ENCODE peak calls at places on chromosomes 4 and X, in nine cellular contexts. One of them, this sample, is unnamed.

GRCh38 chr4:96677499-96677898 is 837.6 kb downstream of the PDHA2 start:
- DNase-seq in upper lobe of right lung: no peak
- DNase-seq in heart left ventricle: no peak
- DNase-seq in SK-N-SH: no peak
- DNase-seq in bronchial epithelial cell: peak; percentile 29
- DNase-seq in nephron progenitor cell: no peak
- DNase-seq in DND-41: no peak
- DNase-seq in HCT116: no peak
- DNase-seq in cardiac fibroblast: peak; percentile 39
- DNase-seq in this sample: no peak

GRCh38 chrX:118271770-118272169 is 74.1 kb upstream of the WDR44 start:
- DNase-seq in heart left ventricle: no peak
- DNase-seq in HCT116: no peak
- DNase-seq in bronchial epithelial cell: no peak
- DNase-seq in nephron progenitor cell: no peak
- DNase-seq in cardiac fibroblast: peak; percentile 4
- DNase-seq in upper lobe of right lung: no peak
- DNase-seq in DND-41: no peak
- DNase-seq in SK-N-SH: peak; percentile 40
- DNase-seq in this sample: no peak

GRCh38 chr4:69760455-69760854 is at the start of gene SULT1B1:
- DNase-seq in upper lobe of right lung: no peak
- DNase-seq in nephron progenitor cell: no peak
- DNase-seq in SK-N-SH: no peak
- DNase-seq in cardiac fibroblast: peak; percentile 62
- DNase-seq in DND-41: peak; percentile 42
- DNase-seq in heart left ventricle: no peak
- DNase-seq in bronchial epithelial cell: peak; percentile 46
- DNase-seq in HCT116: no peak
- DNase-seq in this sample: no peak

GRCh38 chrX:13123857-13124345 is 79.5 kb upstream of the FAM9C start:
- DNase-seq in heart left ventricle: no peak
- DNase-seq in DND-41: no peak
- DNase-seq in HCT116: no peak
- DNase-seq in upper lobe of right lung: no peak
- DNase-seq in SK-N-SH: no peak
- DNase-seq in bronchial epithelial cell: no peak
- DNase-seq in nephron progenitor cell: no peak
- DNase-seq in cardiac fibroblast: peak; percentile 79
- DNase-seq in this sample: no peak

GRCh38 chr4:90328558-90328957 is 201.4 kb downstream of the CCSER1 start:
- DNase-seq in heart left ventricle: no peak
- DNase-seq in cardiac fibroblast: peak; percentile 8
- DNase-seq in upper lobe of right lung: peak; percentile 64
- DNase-seq in HCT116: peak; percentile 44
- DNase-seq in DND-41: no peak
- DNase-seq in SK-N-SH: peak; percentile 44
- DNase-seq in bronchial epithelial cell: peak; percentile 11
- DNase-seq in nephron progenitor cell: no peak
- DNase-seq in this sample: peak; percentile 4

GRCh38 chr4:112173593-112174559 is 28.6 kb downstream of the FAM241A start:
- DNase-seq in SK-N-SH: no peak
- DNase-seq in upper lobe of right lung: no peak
- DNase-seq in heart left ventricle: no peak
- DNase-seq in nephron progenitor cell: no peak
- DNase-seq in cardiac fibroblast: peak; percentile 44
- DNase-seq in bronchial epithelial cell: peak; percentile 72
- DNase-seq in DND-41: no peak
- DNase-seq in HCT116: peak; percentile 65
- DNase-seq in this sample: no peak

GRCh38 chrX:116204947-116205346 is 34.4 kb downstream of the AGTR2 start:
- DNase-seq in upper lobe of right lung: no peak
- DNase-seq in SK-N-SH: peak; percentile 5
- DNase-seq in bronchial epithelial cell: peak; percentile 7
- DNase-seq in DND-41: no peak
- DNase-seq in HCT116: peak; percentile 7
- DNase-seq in nephron progenitor cell: peak; percentile 8
- DNase-seq in heart left ventricle: no peak
- DNase-seq in cardiac fibroblast: peak; percentile 27
- DNase-seq in this sample: peak; percentile 14

GRCh38 chrX:14865201-14865600 is 7.7 kb downstream of the FANCB start:
- DNase-seq in upper lobe of right lung: no peak
- DNase-seq in DND-41: no peak
- DNase-seq in bronchial epithelial cell: no peak
- DNase-seq in cardiac fibroblast: peak; percentile 58
- DNase-seq in heart left ventricle: no peak
- DNase-seq in HCT116: no peak
- DNase-seq in SK-N-SH: no peak
- DNase-seq in nephron progenitor cell: no peak
- DNase-seq in this sample: no peak

GRCh38 chr4:189285377-189285776 is 655.3 kb upstream of the FRG1 start:
- DNase-seq in bronchial epithelial cell: no peak
- DNase-seq in cardiac fibroblast: no peak
- DNase-seq in HCT116: no peak
- DNase-seq in DND-41: no peak
- DNase-seq in SK-N-SH: no peak
- DNase-seq in heart left ventricle: no peak
- DNase-seq in nephron progenitor cell: no peak
- DNase-seq in upper lobe of right lung: no peak
- DNase-seq in this sample: no peak

DNA sequence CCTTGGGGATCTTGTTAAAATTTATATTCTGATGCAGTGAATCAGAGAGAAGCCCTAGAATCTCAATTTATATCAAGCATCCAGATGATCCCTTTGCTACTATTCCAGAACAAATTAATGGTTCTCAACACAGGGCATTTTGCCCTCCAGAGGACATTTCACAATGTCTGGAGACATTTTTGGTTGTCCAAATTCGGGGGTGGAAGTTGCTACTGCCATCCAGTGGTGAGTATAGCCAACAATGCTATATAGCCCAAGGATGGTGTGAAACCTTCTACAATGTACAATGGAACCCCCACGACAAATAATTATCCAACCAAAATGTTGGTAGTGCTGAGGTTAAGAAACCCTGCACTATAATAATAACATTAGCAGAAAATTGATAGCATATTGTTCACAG is 2440.0 kb downstream of the PCDH7 start:
- DNase-seq in upper lobe of right lung: no peak
- DNase-seq in cardiac fibroblast: peak; percentile 55
- DNase-seq in nephron progenitor cell: no peak
- DNase-seq in SK-N-SH: no peak
- DNase-seq in heart left ventricle: no peak
- DNase-seq in bronchial epithelial cell: peak; percentile 13
- DNase-seq in HCT116: peak; percentile 22
- DNase-seq in DND-41: no peak
- DNase-seq in this sample: no peak
- TF ChIP-seq CTCF in upper lobe of right lung: peak; percentile 27
- TF ChIP-seq CTCF in cardiac fibroblast: peak; percentile 61
- TF ChIP-seq CTCF in nephron progenitor cell: peak; percentile 35
- TF ChIP-seq CTCF in SK-N-SH: peak; percentile 67
- TF ChIP-seq CTCF in heart left ventricle: no peak
- TF ChIP-seq CTCF in bronchial epithelial cell: peak; percentile 30
- TF ChIP-seq CTCF in HCT116: peak; percentile 68
- TF ChIP-seq CTCF in DND-41: peak; percentile 31
- TF ChIP-seq CTCF in this sample: no peak

GRCh38 chr4:25842229-25842840 is 20.5 kb downstream of the SEL1L3 start:
- DNase-seq in HCT116: no peak
- DNase-seq in cardiac fibroblast: no peak
- DNase-seq in heart left ventricle: no peak
- DNase-seq in bronchial epithelial cell: no peak
- DNase-seq in upper lobe of right lung: no peak
- DNase-seq in SK-N-SH: no peak
- DNase-seq in DND-41: no peak
- DNase-seq in nephron progenitor cell: no peak
- DNase-seq in this sample: no peak
- TF ChIP-seq CTCF in HCT116: no peak
- TF ChIP-seq CTCF in cardiac fibroblast: no peak
- TF ChIP-seq CTCF in heart left ventricle: no peak
- TF ChIP-seq CTCF in bronchial epithelial cell: no peak
- TF ChIP-seq CTCF in upper lobe of right lung: peak; percentile 8
- TF ChIP-seq CTCF in SK-N-SH: no peak
- TF ChIP-seq CTCF in DND-41: peak; percentile 34
- TF ChIP-seq CTCF in nephron progenitor cell: no peak
- TF ChIP-seq CTCF in this sample: no peak

GRCh38 chrX:36963852-36964251 is 44.3 kb upstream of the FAM47C start:
- DNase-seq in HCT116: no peak
- DNase-seq in bronchial epithelial cell: no peak
- DNase-seq in SK-N-SH: no peak
- DNase-seq in nephron progenitor cell: peak; percentile 15
- DNase-seq in upper lobe of right lung: no peak
- DNase-seq in heart left ventricle: no peak
- DNase-seq in cardiac fibroblast: no peak
- DNase-seq in DND-41: no peak
- DNase-seq in this sample: no peak
- TF ChIP-seq CTCF in HCT116: no peak
- TF ChIP-seq CTCF in bronchial epithelial cell: no peak
- TF ChIP-seq CTCF in SK-N-SH: no peak
- TF ChIP-seq CTCF in nephron progenitor cell: no peak
- TF ChIP-seq CTCF in upper lobe of right lung: no peak
- TF ChIP-seq CTCF in heart left ventricle: no peak
- TF ChIP-seq CTCF in cardiac fibroblast: no peak
- TF ChIP-seq CTCF in DND-41: no peak
- TF ChIP-seq CTCF in this sample: no peak

DNA sequence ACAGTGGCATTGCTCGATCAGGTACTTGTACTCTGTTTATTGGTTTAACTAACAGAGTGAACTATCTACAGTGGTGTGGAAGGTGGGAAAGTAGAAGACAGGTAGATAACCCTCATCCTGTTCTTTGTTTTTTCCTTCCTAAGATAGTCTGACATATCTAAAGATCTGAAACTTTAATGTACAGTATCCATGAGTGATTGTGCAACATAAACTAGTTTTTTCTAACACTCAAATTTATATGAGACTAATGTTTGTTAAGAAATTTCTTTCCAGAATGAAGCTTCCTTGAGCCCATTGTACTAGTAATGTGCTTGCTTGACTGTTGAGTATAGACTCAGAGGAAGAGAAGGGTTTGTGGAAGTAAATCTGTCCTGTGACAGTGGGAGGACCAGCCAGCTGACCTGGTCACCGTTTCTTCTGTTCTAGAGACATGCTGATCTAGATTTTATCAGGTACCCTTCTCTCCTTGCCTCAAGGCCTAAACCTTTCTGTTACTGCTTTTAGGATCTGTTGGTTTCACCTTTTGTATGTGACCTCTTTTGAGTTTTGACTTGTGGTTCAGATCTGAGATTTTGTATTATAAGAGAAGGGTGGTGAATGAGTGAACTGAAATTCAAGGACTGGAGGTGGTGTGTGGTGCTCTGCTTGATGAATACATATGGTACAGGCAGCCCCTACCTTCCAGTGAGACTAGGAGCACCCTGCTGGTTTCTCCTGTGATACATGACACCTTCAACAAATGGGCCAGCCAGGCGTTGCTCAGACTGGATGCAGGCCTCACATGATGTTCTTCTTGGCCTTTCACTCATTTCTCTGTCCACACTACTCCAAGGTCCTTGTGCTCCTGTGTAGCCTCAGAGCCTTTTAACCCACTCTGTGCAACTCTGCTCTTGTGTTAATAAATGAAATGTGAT is 66.9 kb downstream of the FNIP2 start:
- DNase-seq in bronchial epithelial cell: no peak
- DNase-seq in SK-N-SH: no peak
- DNase-seq in upper lobe of right lung: no peak
- DNase-seq in cardiac fibroblast: no peak
- DNase-seq in nephron progenitor cell: no peak
- DNase-seq in HCT116: no peak
- DNase-seq in heart left ventricle: no peak
- DNase-seq in DND-41: no peak
- DNase-seq in this sample: no peak
- TF ChIP-seq CTCF in bronchial epithelial cell: no peak
- TF ChIP-seq CTCF in SK-N-SH: no peak
- TF ChIP-seq CTCF in upper lobe of right lung: no peak
- TF ChIP-seq CTCF in cardiac fibroblast: no peak
- TF ChIP-seq CTCF in nephron progenitor cell: no peak
- TF ChIP-seq CTCF in HCT116: no peak
- TF ChIP-seq CTCF in heart left ventricle: no peak
- TF ChIP-seq CTCF in DND-41: no peak
- TF ChIP-seq CTCF in this sample: no peak

GRCh38 chrX:1481636-1482529 is 29.2 kb upstream of the ASMTL start:
- DNase-seq in nephron progenitor cell: peak; percentile 31
- DNase-seq in bronchial epithelial cell: peak; percentile 34
- DNase-seq in cardiac fibroblast: peak; percentile 90
- DNase-seq in SK-N-SH: no peak
- DNase-seq in HCT116: peak; percentile 73
- DNase-seq in DND-41: peak; percentile 94
- DNase-seq in heart left ventricle: peak; percentile 76
- DNase-seq in upper lobe of right lung: peak; percentile 71
- DNase-seq in this sample: peak; percentile 35
- TF ChIP-seq CTCF in nephron progenitor cell: no peak
- TF ChIP-seq CTCF in bronchial epithelial cell: no peak
- TF ChIP-seq CTCF in cardiac fibroblast: no peak
- TF ChIP-seq CTCF in SK-N-SH: no peak
- TF ChIP-seq CTCF in HCT116: no peak
- TF ChIP-seq CTCF in DND-41: peak; percentile 48
- TF ChIP-seq CTCF in heart left ventricle: no peak
- TF ChIP-seq CTCF in upper lobe of right lung: peak; percentile 8
- TF ChIP-seq CTCF in this sample: no peak

GRCh38 chrX:106612403-106612789 is 618 bp downstream of the RADX start:
- DNase-seq in bronchial epithelial cell: peak; percentile 41
- DNase-seq in nephron progenitor cell: no peak
- DNase-seq in DND-41: no peak
- DNase-seq in upper lobe of right lung: no peak
- DNase-seq in SK-N-SH: no peak
- DNase-seq in HCT116: no peak
- DNase-seq in cardiac fibroblast: no peak
- DNase-seq in heart left ventricle: no peak
- DNase-seq in this sample: peak; percentile 1
- TF ChIP-seq CTCF in bronchial epithelial cell: no peak
- TF ChIP-seq CTCF in nephron progenitor cell: no peak
- TF ChIP-seq CTCF in DND-41: no peak
- TF ChIP-seq CTCF in upper lobe of right lung: no peak
- TF ChIP-seq CTCF in SK-N-SH: no peak
- TF ChIP-seq CTCF in HCT116: no peak
- TF ChIP-seq CTCF in cardiac fibroblast: no peak
- TF ChIP-seq CTCF in heart left ventricle: no peak
- TF ChIP-seq CTCF in this sample: no peak